ENCODE peak calls at places on chromosomes 7 and 10, in seven cellular contexts. X is esophagus squamous epithelium; F is mesothelial cell of epicardium; Y is activated CD8-positive, alpha-beta T cell treated with anti-CD3 and anti-CD28 coated beads for 36 hours; E is stomach; G is type B pancreatic cell; S is H9. M is an unnamed sample.
A peak's percentile ranks its signal among the peaks of the same experiment; 100 is the strongest.

GRCh38 chr10:11483189-11484148 is 128.0 kb downstream of the USP6NL start:
- DNase-seq in Y (no peak), S (no peak), X (no peak), F (no peak), G (no peak), E (no peak), M (no peak)

GRCh38 chr10:117174439-117175214 is 22.7 kb upstream of the KCNK18 start:
- DNase-seq in E (peak; percentile 81), S (peak; percentile 89), Y (peak; percentile 93), X (no peak), F (peak; percentile 88), G (peak; percentile 84), M (peak; percentile 44)

GRCh38 chr7:40694991-40695390 is 560.2 kb downstream of the SUGCT start:
- DNase-seq in F (no peak), X (no peak), Y (no peak), G (no peak), S (no peak), E (no peak), M (no peak)

GRCh38 chr7:35485436-35485835 is 209.5 kb downstream of the HERPUD2 start:
- DNase-seq in E (no peak), S (no peak), F (no peak), X (no peak), G (no peak), Y (no peak), M (no peak)

GRCh38 chr10:11435621-11436020 is 175.8 kb downstream of the USP6NL start:
- DNase-seq in F (peak; percentile 25), G (peak; percentile 20), E (no peak), X (no peak), S (peak; percentile 47), Y (no peak), M (no peak)

GRCh38 chr7:135745702-135746312 is 2.8 kb downstream of the FAM180A start:
- DNase-seq in G (no peak), S (no peak), Y (no peak), F (no peak), X (peak; percentile 6), E (no peak), M (no peak)

GRCh38 chr7:68258569-68258968 is 1261.9 kb downstream of the TYW1 start:
- DNase-seq in G (no peak), Y (no peak), S (no peak), X (no peak), E (no peak), F (no peak), M (no peak)

GRCh38 chr10:114374141-114374791 is 30.0 kb downstream of the AFAP1L2 start:
- DNase-seq in F (no peak), G (no peak), Y (no peak), X (no peak), E (no peak), S (no peak), M (no peak)

GRCh38 chr10:130111848-130112180 is 1.2 kb upstream of the C10orf143 start:
- DNase-seq in S (no peak), F (no peak), E (no peak), X (no peak), G (no peak), Y (no peak), M (no peak)

GRCh38 chr7:122303971-122304603 is 463 bp downstream of the FEZF1 start:
- DNase-seq in Y (no peak), G (no peak), X (no peak), E (no peak), S (peak; percentile 77), F (no peak), M (no peak)

GRCh38 chr10:61633665-61634064 is 29.1 kb upstream of the CABCOCO1 start:
- DNase-seq in E (no peak), G (no peak), X (no peak), S (no peak), F (no peak), Y (no peak), M (no peak)

GRCh38 chr10:69911571-69912528 is 110.1 kb downstream of the COL13A1 start:
- DNase-seq in E (peak; percentile 55), G (no peak), Y (no peak), S (no peak), F (no peak), X (no peak), M (no peak)

GRCh38 chr10:12448729-12449391 is 99.5 kb downstream of the CAMK1D start:
- DNase-seq in F (no peak), G (no peak), E (peak; percentile 34), S (no peak), X (no peak), Y (peak; percentile 86), M (peak; percentile 64)

GRCh38 chr7:28155964-28156363 is 24.6 kb downstream of the JAZF1 start:
- DNase-seq in X (no peak), G (no peak), S (no peak), Y (no peak), E (no peak), F (no peak), M (no peak)

GRCh38 chr7:66016131-66016461 is 34.1 kb upstream of the GUSB start:
- DNase-seq in Y (no peak), S (no peak), G (no peak), X (no peak), F (no peak), E (no peak), M (no peak)

GRCh38 chr10:124153601-124153930 is 60.2 kb upstream of the CHST15 start:
- DNase-seq in S (no peak), X (no peak), G (no peak), F (no peak), E (no peak), Y (no peak), M (no peak)

GRCh38 chr7:50565559-50565916 is 333 bp upstream of the DDC start:
- DNase-seq in Y (no peak), X (no peak), E (no peak), S (no peak), G (no peak), F (no peak), M (no peak)

GRCh38 chr7:9945882-9946281 is 1027.8 kb upstream of the PHF14 start:
- DNase-seq in X (no peak), F (no peak), S (no peak), G (no peak), E (no peak), Y (no peak), M (no peak)

GRCh38 chr10:5090551-5090950 is 3.7 kb upstream of the AKR1C3 start:
- DNase-seq in F (no peak), Y (no peak), E (no peak), X (no peak), S (no peak), G (no peak), M (no peak)

GRCh38 chr10:5088703-5089261 is 5.4 kb upstream of the AKR1C3 start:
- DNase-seq in S (no peak), Y (no peak), X (no peak), F (no peak), G (no peak), E (no peak), M (no peak)

GRCh38 chr10:5091196-5091595 is 3.0 kb upstream of the AKR1C3 start:
- DNase-seq in F (no peak), X (no peak), S (no peak), E (no peak), Y (no peak), G (no peak), M (no peak)

GRCh38 chr10:5092375-5092774 is 1.8 kb upstream of the AKR1C3 start:
- DNase-seq in G (no peak), Y (no peak), F (no peak), S (no peak), X (no peak), E (no peak), M (no peak)

DNA sequence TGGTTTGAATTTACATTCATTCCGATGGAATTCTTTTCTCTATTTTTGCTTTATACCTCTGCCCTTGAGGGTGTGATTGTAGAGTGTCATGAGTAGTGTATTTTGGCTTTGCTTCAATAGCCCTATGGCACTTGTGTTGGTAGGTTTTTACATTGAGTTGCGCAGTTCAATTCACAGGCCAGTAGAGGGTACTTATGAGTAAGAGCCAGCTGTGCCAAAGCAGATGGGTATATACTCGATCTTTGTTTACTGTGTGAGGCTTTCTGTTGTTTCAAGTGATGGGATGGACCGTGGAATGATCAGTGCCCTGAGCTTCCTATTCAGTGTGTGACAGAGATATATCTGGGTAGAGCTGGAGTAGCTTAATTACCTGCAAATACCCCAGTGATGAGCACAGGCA is 4.3 kb upstream of the AKR1C3 start:
- DNase-seq in S (peak; percentile 36), F (no peak), Y (peak; percentile 8), G (no peak), X (no peak), E (no peak), M (no peak)
- TF ChIP-seq CTCF in S (peak; percentile 64), F (no peak), Y (peak; percentile 38), G (peak; percentile 43), X (no peak), E (no peak), M (peak; percentile 66)

GRCh38 chr7:155816192-155816508 is 3.9 kb upstream of the SHH start:
- DNase-seq in G (no peak), S (no peak), X (no peak), E (no peak), F (no peak), Y (no peak), M (no peak)

GRCh38 chr7:155813791-155814568 is 1.7 kb upstream of the SHH start:
- DNase-seq in E (no peak), G (no peak), X (no peak), Y (no peak), S (no peak), F (no peak), M (no peak)

GRCh38 chr7:155816996-155817395 is 4.7 kb upstream of the SHH start:
- DNase-seq in X (no peak), S (no peak), F (no peak), Y (no peak), G (no peak), E (no peak), M (no peak)

GRCh38 chr7:155814569-155815276 is 2.5 kb upstream of the SHH start:
- DNase-seq in E (no peak), Y (no peak), F (no peak), X (no peak), S (no peak), G (no peak), M (no peak)

GRCh38 chr7:155815332-155816191 is 3.3 kb upstream of the SHH start:
- DNase-seq in G (no peak), Y (peak; percentile 82), E (peak; percentile 76), S (peak; percentile 82), X (no peak), F (peak; percentile 76), M (no peak)
- TF ChIP-seq CTCF in G (peak; percentile 80), Y (peak; percentile 72), E (peak; percentile 47), S (peak; percentile 85), X (peak; percentile 65), F (peak; percentile 49), M (no peak)

DNA sequence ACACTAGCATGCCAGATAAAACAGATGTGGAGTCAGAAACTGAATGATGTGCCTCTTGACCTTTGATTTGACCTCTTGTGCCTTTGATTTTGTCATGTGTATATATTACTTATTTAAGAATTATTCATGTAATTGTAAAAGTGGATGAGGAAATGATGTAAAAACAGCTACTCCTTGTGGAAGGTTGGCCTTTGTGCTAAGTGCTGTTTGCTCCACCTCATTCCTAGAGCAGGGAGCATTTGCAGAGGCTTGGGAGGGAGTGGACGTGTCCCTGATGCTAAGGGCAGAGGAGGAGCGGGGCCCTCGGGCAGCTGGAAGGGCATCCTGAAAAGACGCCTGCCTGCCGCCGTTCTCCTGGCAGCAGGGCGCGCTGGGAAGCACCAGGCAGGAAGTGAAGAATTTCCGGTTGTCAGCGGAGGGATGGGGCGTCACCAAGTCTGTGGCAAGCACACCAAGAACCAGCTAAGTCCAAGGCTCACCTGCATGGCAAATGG is 197.6 kb upstream of the ZNF32 start:
- DNase-seq in F (no peak), S (no peak), G (no peak), X (no peak), E (no peak), Y (peak; percentile 52), M (no peak)
- TF ChIP-seq CTCF in F (no peak), S (no peak), G (no peak), X (no peak), E (no peak), Y (no peak), M (no peak)

GRCh38 chr7:128425851-128426250 is 16.1 kb upstream of the IMPDH1 start:
- DNase-seq in Y (peak; percentile 93), X (no peak), F (peak; percentile 84), G (no peak), S (peak; percentile 74), E (peak; percentile 87), M (peak; percentile 76)
- TF ChIP-seq CTCF in Y (peak; percentile 97), X (peak; percentile 95), F (peak; percentile 84), G (peak; percentile 91), S (peak; percentile 94), E (peak; percentile 95), M (peak; percentile 78)

M was measured in natural killer cell.